ENCODE peak calls at places on chromosomes 6 and 20, in seven cellular contexts. B is SK-N-SH, N is psoas muscle, D is cardiac muscle cell, V is brain microvascular endothelial cell, Q is heart right ventricle, E is lower lobe of right lung. M is an unnamed sample.

GRCh38 chr6:85418059-85418458 is 31.8 kb upstream of the NT5E start:
- DNase-seq in B (no peak), N (no peak), D (no peak), V (peak), Q (no peak), E (no peak), M (peak)

GRCh38 chr6:33508935-33509926 is 54.9 kb downstream of the ZBTB9 start:
- DNase-seq in B (no peak), N (no peak), D (no peak), V (no peak), Q (peak), E (peak), M (peak)

GRCh38 chr6:170165085-170165484 is 125.8 kb downstream of the DLL1 start:
- DNase-seq in B (no peak), N (peak), D (no peak), V (no peak), Q (peak), E (peak), M (no peak)

GRCh38 chr20:62342910-62343309 is 24.2 kb downstream of the LAMA5 start:
- DNase-seq in B (no peak), N (no peak), D (no peak), V (no peak), Q (no peak), E (no peak), M (no peak)

GRCh38 chr6:142292191-142292924 is 9.4 kb upstream of the ADGRG6 start:
- DNase-seq in B (no peak), N (no peak), D (no peak), V (no peak), Q (no peak), E (no peak), M (no peak)

GRCh38 chr6:43383021-43383667 is 13.7 kb upstream of the ZNF318 start:
- DNase-seq in B (no peak), N (no peak), D (no peak), V (peak), Q (no peak), E (no peak), M (peak)

GRCh38 chr20:33672426-33673114 is 1.7 kb downstream of the NECAB3 start:
- DNase-seq in B (peak), N (peak), D (no peak), V (no peak), Q (no peak), E (no peak), M (no peak)

GRCh38 chr20:12838261-12838866 is 170.4 kb upstream of the SPTLC3 start:
- DNase-seq in B (no peak), N (no peak), D (no peak), V (no peak), Q (no peak), E (no peak), M (no peak)

GRCh38 chr6:44559486-44560270 is 172.2 kb downstream of the CDC5L start:
- DNase-seq in B (no peak), N (no peak), D (no peak), V (no peak), Q (no peak), E (no peak), M (no peak)

GRCh38 chr6:155380666-155381332 is 66.5 kb upstream of the TFB1M start:
- DNase-seq in B (no peak), N (no peak), D (no peak), V (no peak), Q (no peak), E (no peak), M (no peak)

GRCh38 chr20:20393770-20394169 is 25.9 kb downstream of the INSM1 start:
- DNase-seq in B (no peak), N (no peak), D (peak), V (no peak), Q (no peak), E (no peak), M (peak)

GRCh38 chr6:36095497-36096391 is 34.6 kb upstream of the MAPK13 start:
- DNase-seq in B (no peak), N (no peak), D (no peak), V (no peak), Q (no peak), E (no peak), M (no peak)

GRCh38 chr20:36271639-36272546 is 34.2 kb upstream of the DLGAP4 start:
- DNase-seq in B (no peak), N (peak), D (no peak), V (no peak), Q (no peak), E (no peak), M (no peak)
- H3K4me3 ChIP-seq in B (no peak), N (no peak), D (no peak), V (no peak), Q (no peak), E (no peak), M (no peak)

GRCh38 chr20:47691632-47692031 is 93.6 kb downstream of the SULF2 start:
- DNase-seq in B (no peak), N (peak), D (peak), V (peak), Q (no peak), E (no peak), M (peak)
- H3K4me3 ChIP-seq in B (no peak), N (no peak), D (no peak), V (no peak), Q (no peak), E (no peak), M (no peak)

GRCh38 chr20:8151371-8151770 is 19.3 kb downstream of the PLCB1 start:
- DNase-seq in B (no peak), N (no peak), D (no peak), V (no peak), Q (no peak), E (no peak), M (no peak)

GRCh38 chr20:8152847-8153246 is 20.8 kb downstream of the PLCB1 start:
- DNase-seq in B (no peak), N (no peak), D (no peak), V (no peak), Q (no peak), E (no peak), M (no peak)

GRCh38 chr20:8150591-8150990 is 18.5 kb downstream of the PLCB1 start:
- DNase-seq in B (no peak), N (no peak), D (no peak), V (no peak), Q (no peak), E (no peak), M (no peak)

GRCh38 chr20:8153281-8153908 is 21.3 kb downstream of the PLCB1 start:
- DNase-seq in B (no peak), N (no peak), D (peak), V (peak), Q (no peak), E (no peak), M (no peak)

DNA sequence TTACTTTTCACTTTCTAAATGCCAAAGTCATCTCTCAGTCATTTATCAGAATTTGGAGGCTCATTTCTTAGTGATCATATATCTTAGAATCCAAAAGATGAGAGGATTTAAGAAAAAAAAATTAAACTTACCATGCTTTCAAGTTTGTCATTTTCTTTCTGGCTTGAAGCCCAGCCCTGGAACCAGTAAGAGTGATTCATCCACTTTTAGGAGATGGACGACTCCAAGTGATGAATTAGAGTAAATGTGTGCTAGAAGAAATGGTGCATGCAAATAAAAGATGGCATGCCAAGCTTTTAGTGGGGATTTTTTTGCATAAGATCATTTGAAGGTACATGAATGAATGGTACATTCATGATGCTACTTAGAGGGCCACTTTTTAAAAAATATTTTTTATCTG is 20.1 kb downstream of the PLCB1 start:
- DNase-seq in B (no peak), N (no peak), D (no peak), V (peak), Q (peak), E (no peak), M (peak)
- H3K4me3 ChIP-seq in B (no peak), N (no peak), D (no peak), V (no peak), Q (no peak), E (no peak), M (no peak)

DNA sequence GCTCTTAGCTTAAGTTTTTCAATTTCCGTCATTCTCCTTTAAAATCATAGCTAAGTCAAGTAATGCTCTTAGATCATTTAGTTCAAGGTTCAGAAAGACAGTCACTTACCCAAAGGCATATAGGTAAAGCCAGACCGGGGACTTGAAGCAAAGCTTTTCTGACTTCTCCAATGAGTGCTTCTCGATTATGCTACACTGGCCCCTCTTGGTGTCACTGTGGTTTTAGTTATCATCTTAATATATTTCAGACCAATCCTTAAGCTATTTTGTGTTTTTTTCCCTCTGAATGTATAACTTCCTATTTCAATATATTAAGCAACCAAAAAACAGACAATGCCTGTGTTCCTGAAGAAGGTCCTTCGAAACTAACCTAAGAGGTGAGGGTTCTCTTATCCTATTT is 3.8 kb downstream of the PRDM1 start:
- DNase-seq in B (no peak), N (no peak), D (no peak), V (no peak), Q (no peak), E (no peak), M (peak)
- H3K4me3 ChIP-seq in B (peak), N (peak), D (no peak), V (no peak), Q (peak), E (peak), M (peak)

M was measured in foreskin fibroblast.